ENCODE peak calls at places on chromosomes 13 and 19, in six cellular contexts. One of them, this sample, is unnamed.

GRCh38 chr13:42041684-42042035 is 6.8 kb upstream of the DGKH start:
- DNase-seq in body of pancreas: peak; percentile 59
- DNase-seq in heart left ventricle: peak; percentile 69
- DNase-seq in upper lobe of left lung: peak; percentile 73
- DNase-seq in IMR-90: peak; percentile 63
- DNase-seq in testis: peak; percentile 72
- DNase-seq in this sample: peak; percentile 49

GRCh38 chr19:54014920-54015560 is 23.6 kb downstream of the CACNG6 start:
- DNase-seq in testis: no peak
- DNase-seq in heart left ventricle: no peak
- DNase-seq in IMR-90: no peak
- DNase-seq in upper lobe of left lung: no peak
- DNase-seq in body of pancreas: no peak
- DNase-seq in this sample: no peak

GRCh38 chr19:1675633-1676350 is 23.4 kb upstream of the TCF3 start:
- DNase-seq in testis: peak; percentile 74
- DNase-seq in IMR-90: no peak
- DNase-seq in upper lobe of left lung: no peak
- DNase-seq in body of pancreas: peak; percentile 67
- DNase-seq in heart left ventricle: no peak
- DNase-seq in this sample: no peak

GRCh38 chr13:24254151-24254810 is 55.1 kb upstream of the C1QTNF9 start:
- DNase-seq in upper lobe of left lung: peak; percentile 82
- DNase-seq in heart left ventricle: no peak
- DNase-seq in testis: no peak
- DNase-seq in IMR-90: no peak
- DNase-seq in body of pancreas: no peak
- DNase-seq in this sample: no peak

GRCh38 chr19:55559684-55560083 is 14.3 kb upstream of the SBK3 start:
- DNase-seq in upper lobe of left lung: no peak
- DNase-seq in body of pancreas: no peak
- DNase-seq in IMR-90: no peak
- DNase-seq in heart left ventricle: no peak
- DNase-seq in testis: no peak
- DNase-seq in this sample: no peak

GRCh38 chr19:19493841-19494546 is 21.4 kb downstream of the TSSK6 start:
- DNase-seq in upper lobe of left lung: no peak
- DNase-seq in body of pancreas: no peak
- DNase-seq in heart left ventricle: no peak
- DNase-seq in IMR-90: no peak
- DNase-seq in testis: no peak
- DNase-seq in this sample: no peak

GRCh38 chr13:78650725-78651083 is 8.3 kb downstream of the OBI1 start:
- DNase-seq in upper lobe of left lung: no peak
- DNase-seq in testis: no peak
- DNase-seq in heart left ventricle: no peak
- DNase-seq in IMR-90: no peak
- DNase-seq in body of pancreas: no peak
- DNase-seq in this sample: no peak

GRCh38 chr13:43359536-43359935 is 336.1 kb downstream of the DNAJC15 start:
- DNase-seq in testis: no peak
- DNase-seq in heart left ventricle: no peak
- DNase-seq in body of pancreas: no peak
- DNase-seq in IMR-90: no peak
- DNase-seq in upper lobe of left lung: no peak
- DNase-seq in this sample: no peak

GRCh38 chr13:31909889-31910551 is 121.6 kb upstream of the FRY start:
- DNase-seq in body of pancreas: peak; percentile 68
- DNase-seq in testis: peak; percentile 49
- DNase-seq in upper lobe of left lung: peak; percentile 46
- DNase-seq in IMR-90: peak; percentile 70
- DNase-seq in heart left ventricle: peak; percentile 39
- DNase-seq in this sample: no peak

GRCh38 chr19:9836021-9836420 is 903 bp downstream of the PIN1 start:
- DNase-seq in IMR-90: peak; percentile 43
- DNase-seq in heart left ventricle: no peak
- DNase-seq in testis: peak; percentile 46
- DNase-seq in body of pancreas: no peak
- DNase-seq in upper lobe of left lung: no peak
- DNase-seq in this sample: no peak

GRCh38 chr13:59744747-59745394 is 418.9 kb downstream of the DIAPH3 start:
- DNase-seq in body of pancreas: no peak
- DNase-seq in IMR-90: peak; percentile 26
- DNase-seq in heart left ventricle: no peak
- DNase-seq in upper lobe of left lung: no peak
- DNase-seq in testis: no peak
- DNase-seq in this sample: no peak

GRCh38 chr13:67934615-67935330 is 704.6 kb upstream of the PCDH9 start:
- DNase-seq in body of pancreas: no peak
- DNase-seq in upper lobe of left lung: no peak
- DNase-seq in heart left ventricle: no peak
- DNase-seq in IMR-90: no peak
- DNase-seq in testis: no peak
- DNase-seq in this sample: no peak

GRCh38 chr19:50820549-50821247 is 2.9 kb downstream of the KLK1 start:
- DNase-seq in upper lobe of left lung: no peak
- DNase-seq in IMR-90: no peak
- DNase-seq in heart left ventricle: no peak
- DNase-seq in body of pancreas: peak; percentile 93
- DNase-seq in testis: no peak
- DNase-seq in this sample: no peak

GRCh38 chr13:33125821-33126570 is 109.8 kb downstream of the KL start:
- DNase-seq in upper lobe of left lung: peak; percentile 49
- DNase-seq in testis: peak; percentile 82
- DNase-seq in IMR-90: peak; percentile 97
- DNase-seq in heart left ventricle: peak; percentile 80
- DNase-seq in body of pancreas: peak; percentile 63
- DNase-seq in this sample: no peak

GRCh38 chr19:6663236-6664187 is 6.4 kb downstream of the TNFSF14 start:
- DNase-seq in body of pancreas: no peak
- DNase-seq in IMR-90: no peak
- DNase-seq in testis: no peak
- DNase-seq in upper lobe of left lung: peak; percentile 31
- DNase-seq in heart left ventricle: no peak
- DNase-seq in this sample: no peak

GRCh38 chr13:110499621-110500281 is 61.8 kb downstream of the RAB20 start:
- DNase-seq in body of pancreas: no peak
- DNase-seq in testis: no peak
- DNase-seq in IMR-90: peak; percentile 50
- DNase-seq in upper lobe of left lung: no peak
- DNase-seq in heart left ventricle: no peak
- DNase-seq in this sample: no peak

GRCh38 chr19:13055213-13056051 is 47.2 kb downstream of the LYL1 start:
- DNase-seq in IMR-90: peak; percentile 89
- DNase-seq in upper lobe of left lung: peak; percentile 81
- DNase-seq in heart left ventricle: peak; percentile 90
- DNase-seq in body of pancreas: peak; percentile 74
- DNase-seq in testis: peak; percentile 88
- DNase-seq in this sample: no peak

DNA sequence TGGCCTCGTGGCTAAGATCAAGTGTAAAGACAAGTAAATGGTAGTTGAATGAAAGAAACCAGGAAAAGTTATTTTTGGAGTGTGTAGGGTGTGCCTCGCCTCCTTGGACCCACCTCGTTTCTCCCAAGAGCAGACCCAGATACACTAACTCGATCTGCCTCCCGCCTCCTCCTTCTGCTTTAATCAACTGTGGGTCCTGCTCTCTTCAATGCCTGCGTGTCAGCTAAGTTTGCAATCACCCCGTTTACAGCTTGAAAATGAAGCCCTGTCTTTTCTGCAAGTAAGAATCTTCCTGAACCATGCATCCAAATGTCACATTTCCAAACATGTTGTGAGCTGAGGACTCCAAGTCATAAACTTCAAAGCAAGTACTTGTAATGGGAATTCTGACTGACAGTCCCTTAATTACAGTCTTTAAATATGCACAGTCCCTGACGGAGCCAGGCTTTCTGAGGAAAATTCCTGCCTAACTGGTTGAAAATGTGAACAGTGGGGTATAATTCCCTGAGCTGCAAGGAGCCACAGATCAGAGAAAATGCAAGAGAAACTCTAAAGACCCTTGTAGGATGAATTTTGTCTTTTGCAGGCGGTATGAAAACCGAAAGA is 154.9 kb upstream of the UQCRFS1 start:
- DNase-seq in testis: no peak
- DNase-seq in body of pancreas: no peak
- DNase-seq in heart left ventricle: no peak
- DNase-seq in upper lobe of left lung: no peak
- DNase-seq in IMR-90: no peak
- DNase-seq in this sample: peak; percentile 1
- H3K27ac ChIP-seq in testis: no peak overlapping the region
- H3K27ac ChIP-seq in body of pancreas: no peak overlapping the region
- H3K27ac ChIP-seq in heart left ventricle: no peak overlapping the region
- H3K27ac ChIP-seq in upper lobe of left lung: no peak overlapping the region
- H3K27ac ChIP-seq in IMR-90: no peak overlapping the region
- H3K27ac ChIP-seq in this sample: no peak overlapping the region

GRCh38 chr19:16324384-16325160 is at the start of gene KLF2:
- DNase-seq in body of pancreas: peak; percentile 83
- DNase-seq in upper lobe of left lung: peak; percentile 92
- DNase-seq in IMR-90: peak; percentile 90
- DNase-seq in testis: peak; percentile 91
- DNase-seq in heart left ventricle: peak; percentile 96
- DNase-seq in this sample: peak; percentile 79

GRCh38 chr19:16324064-16324383 is 602 bp upstream of the KLF2 start:
- DNase-seq in upper lobe of left lung: no peak
- DNase-seq in heart left ventricle: no peak
- DNase-seq in body of pancreas: no peak
- DNase-seq in testis: no peak
- DNase-seq in IMR-90: no peak
- DNase-seq in this sample: no peak

GRCh38 chr19:16326401-16327130 is 1.9 kb downstream of the KLF2 start:
- DNase-seq in upper lobe of left lung: peak; percentile 31
- DNase-seq in testis: no peak
- DNase-seq in body of pancreas: no peak
- DNase-seq in heart left ventricle: peak; percentile 48
- DNase-seq in IMR-90: no peak
- DNase-seq in this sample: no peak

GRCh38 chr19:16325671-16326400 is 1.2 kb downstream of the KLF2 start:
- DNase-seq in body of pancreas: no peak
- DNase-seq in heart left ventricle: peak; percentile 54
- DNase-seq in upper lobe of left lung: peak; percentile 40
- DNase-seq in IMR-90: no peak
- DNase-seq in testis: peak; percentile 66
- DNase-seq in this sample: no peak

GRCh38 chr19:16325161-16325527 is 518 bp downstream of the KLF2 start:
- DNase-seq in upper lobe of left lung: peak; percentile 55
- DNase-seq in IMR-90: no peak
- DNase-seq in heart left ventricle: peak; percentile 70
- DNase-seq in testis: peak; percentile 40
- DNase-seq in body of pancreas: no peak
- DNase-seq in this sample: no peak
- TF ChIP-seq CTCF in upper lobe of left lung: peak; percentile 35
- TF ChIP-seq CTCF in IMR-90: no peak
- TF ChIP-seq CTCF in heart left ventricle: peak; percentile 18
- TF ChIP-seq CTCF in testis: no peak
- TF ChIP-seq CTCF in body of pancreas: no peak
- TF ChIP-seq CTCF in this sample: no peak

GRCh38 chr19:44753932-44754742 is 5.6 kb downstream of the BCL3 start:
- DNase-seq in IMR-90: peak; percentile 77
- DNase-seq in upper lobe of left lung: peak; percentile 98
- DNase-seq in heart left ventricle: peak; percentile 97
- DNase-seq in testis: peak; percentile 92
- DNase-seq in body of pancreas: peak; percentile 94
- DNase-seq in this sample: peak; percentile 54
- H3K4me3 ChIP-seq in IMR-90: peak overlapping the region; percentile 38
- H3K4me3 ChIP-seq in upper lobe of left lung: peak overlapping the region; percentile 11
- H3K4me3 ChIP-seq in heart left ventricle: peak overlapping the region; percentile 61
- H3K4me3 ChIP-seq in testis: peak overlapping the region; percentile 21
- H3K4me3 ChIP-seq in body of pancreas: no peak overlapping the region
- H3K4me3 ChIP-seq in this sample: no peak overlapping the region

GRCh38 chr13:30711837-30712236 is 23.5 kb upstream of the ALOX5AP start:
- DNase-seq in body of pancreas: no peak
- DNase-seq in heart left ventricle: no peak
- DNase-seq in upper lobe of left lung: no peak
- DNase-seq in testis: no peak
- DNase-seq in IMR-90: peak; percentile 48
- DNase-seq in this sample: no peak

GRCh38 chr13:30715837-30716236 is 19.5 kb upstream of the ALOX5AP start:
- DNase-seq in upper lobe of left lung: no peak
- DNase-seq in IMR-90: no peak
- DNase-seq in body of pancreas: no peak
- DNase-seq in testis: no peak
- DNase-seq in heart left ventricle: peak; percentile 83
- DNase-seq in this sample: no peak

GRCh38 chr13:30715357-30715756 is 20.0 kb upstream of the ALOX5AP start:
- DNase-seq in upper lobe of left lung: no peak
- DNase-seq in IMR-90: no peak
- DNase-seq in body of pancreas: no peak
- DNase-seq in heart left ventricle: no peak
- DNase-seq in testis: no peak
- DNase-seq in this sample: no peak

GRCh38 chr13:30713133-30713532 is 22.2 kb upstream of the ALOX5AP start:
- DNase-seq in IMR-90: no peak
- DNase-seq in body of pancreas: no peak
- DNase-seq in heart left ventricle: no peak
- DNase-seq in upper lobe of left lung: peak; percentile 73
- DNase-seq in testis: no peak
- DNase-seq in this sample: no peak

DNA sequence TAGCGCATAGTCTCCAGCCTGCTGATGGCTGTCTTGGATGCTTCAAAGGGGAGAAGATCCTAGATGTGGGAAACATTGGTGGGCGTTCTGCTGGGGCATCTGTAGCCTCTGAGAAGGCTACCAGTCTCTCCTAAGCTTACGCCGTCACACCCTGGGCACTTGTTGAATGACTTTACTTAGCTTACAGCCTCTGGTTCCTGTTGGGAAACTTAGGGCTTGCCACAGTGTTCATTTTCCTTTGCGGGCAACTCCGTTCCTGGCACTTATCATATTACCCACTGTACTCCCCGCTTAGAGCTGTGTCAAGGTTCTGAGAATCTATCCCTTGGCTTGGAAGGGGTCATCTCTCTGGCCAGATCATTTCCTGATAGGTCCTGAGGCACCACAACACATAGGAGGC is 20.7 kb upstream of the ALOX5AP start:
- DNase-seq in upper lobe of left lung: peak; percentile 63
- DNase-seq in heart left ventricle: no peak
- DNase-seq in testis: no peak
- DNase-seq in IMR-90: no peak
- DNase-seq in body of pancreas: no peak
- DNase-seq in this sample: no peak
- H3K27ac ChIP-seq in upper lobe of left lung: peak overlapping the region; percentile 58
- H3K27ac ChIP-seq in heart left ventricle: no peak overlapping the region
- H3K27ac ChIP-seq in testis: no peak overlapping the region
- H3K27ac ChIP-seq in IMR-90: no peak overlapping the region
- H3K27ac ChIP-seq in body of pancreas: no peak overlapping the region
- H3K27ac ChIP-seq in this sample: no peak overlapping the region